ENCODE peak calls at places on chromosomes 2 and 18, in four cellular contexts. A, D, O and F are unnamed samples.

GRCh38 chr2:28652217-28652616 is 99.4 kb upstream of the PPP1CB start:
- DNase-seq in A (peak), D (no peak), O (peak), F (peak)

GRCh38 chr18:13878858-13879257 is 36.5 kb downstream of the MC2R start:
- DNase-seq in A (no peak), D (no peak), O (no peak), F (no peak)

GRCh38 chr2:67032091-67032490 is 365.0 kb upstream of the ETAA1 start:
- DNase-seq in A (peak), D (no peak), O (no peak), F (peak)

GRCh38 chr2:207229161-207229560 is 63.4 kb upstream of the KLF7 start:
- DNase-seq in A (no peak), D (no peak), O (no peak), F (peak)

GRCh38 chr18:64966667-64967066 is 784.1 kb upstream of the CDH7 start:
- DNase-seq in A (no peak), D (no peak), O (no peak), F (no peak)

GRCh38 chr18:40897884-40898283 is 1057.2 kb upstream of the PIK3C3 start:
- DNase-seq in A (no peak), D (no peak), O (no peak), F (no peak)

GRCh38 chr2:171702781-171703556 is 15.7 kb downstream of the DYNC1I2 start:
- DNase-seq in A (peak), D (no peak), O (no peak), F (no peak)

GRCh38 chr2:226352941-226353558 is 446.6 kb downstream of the IRS1 start:
- DNase-seq in A (no peak), D (no peak), O (no peak), F (no peak)

GRCh38 chr2:170840717-170841210 is 24.1 kb downstream of the GAD1 start:
- DNase-seq in A (no peak), D (no peak), O (no peak), F (no peak)

GRCh38 chr2:156189143-156189542 is 143.4 kb downstream of the NR4A2 start:
- DNase-seq in A (no peak), D (no peak), O (no peak), F (no peak)

GRCh38 chr2:38668787-38669479 is 3.0 kb downstream of the GALM start:
- DNase-seq in A (no peak), D (no peak), O (no peak), F (no peak)

GRCh38 chr2:154681741-154682140 is 16.8 kb upstream of the KCNJ3 start:
- DNase-seq in A (no peak), D (no peak), O (no peak), F (no peak)

GRCh38 chr2:234629596-234629995 is 132.7 kb upstream of the ARL4C start:
- DNase-seq in A (no peak), D (no peak), O (no peak), F (no peak)

GRCh38 chr2:41728757-41729338 is 319.0 kb upstream of the PKDCC start:
- DNase-seq in A (peak), D (no peak), O (no peak), F (no peak)

GRCh38 chr2:193837368-193837767 is 1642.6 kb upstream of the TMEFF2 start:
- DNase-seq in A (peak), D (no peak), O (peak), F (peak)

GRCh38 chr18:23703057-23703986 is 14.1 kb downstream of the LAMA3 start:
- DNase-seq in A (peak), D (no peak), O (peak), F (peak)

GRCh38 chr2:138364554-138365162 is 136.9 kb upstream of the SPOPL start:
- DNase-seq in A (peak), D (no peak), O (peak), F (peak)

GRCh38 chr2:101435011-101435862 is 39.7 kb downstream of the RFX8 start:
- DNase-seq in A (peak), D (no peak), O (peak), F (peak)

GRCh38 chr2:140600116-140600515 is 1530.7 kb downstream of the LRP1B start:
- DNase-seq in A (peak), D (no peak), O (peak), F (peak)

GRCh38 chr2:165293439-165294420 is 54.5 kb downstream of the SCN2A start:
- DNase-seq in A (peak), D (peak), O (peak), F (peak)

GRCh38 chr2:23692263-23692662 is 234.7 kb downstream of the ATAD2B start:
- DNase-seq in A (no peak), D (no peak), O (no peak), F (no peak)

GRCh38 chr2:218898109-218898878 is 17.6 kb downstream of the WNT10A start:
- DNase-seq in A (peak), D (no peak), O (peak), F (peak)

GRCh38 chr2:218896501-218897393 is 16.1 kb downstream of the WNT10A start:
- DNase-seq in A (peak), D (no peak), O (no peak), F (peak)

GRCh38 chr2:218895758-218896500 is 15.3 kb downstream of the WNT10A start:
- DNase-seq in A (peak), D (no peak), O (no peak), F (no peak)

GRCh38 chr2:218899147-218899546 is 18.5 kb downstream of the WNT10A start:
- DNase-seq in A (no peak), D (no peak), O (no peak), F (no peak)

GRCh38 chr2:218897394-218898108 is 16.9 kb downstream of the WNT10A start:
- DNase-seq in A (no peak), D (no peak), O (no peak), F (no peak)
- H3K4me3 ChIP-seq in A (no peak), D (peak), O (no peak), F (no peak)

GRCh38 chr18:47032945-47033344 is 2.5 kb downstream of the ELOA2 start:
- DNase-seq in A (no peak), D (no peak), O (no peak), F (no peak)

GRCh38 chr18:47035156-47035671 is at the start of gene ELOA2:
- DNase-seq in A (no peak), D (no peak), O (no peak), F (no peak)

GRCh38 chr18:47036927-47037605 is 1.6 kb upstream of the ELOA2 start:
- DNase-seq in A (no peak), D (no peak), O (no peak), F (no peak)

GRCh38 chr18:47040982-47041381 is 5.6 kb upstream of the ELOA2 start:
- DNase-seq in A (no peak), D (no peak), O (no peak), F (no peak)

DNA sequence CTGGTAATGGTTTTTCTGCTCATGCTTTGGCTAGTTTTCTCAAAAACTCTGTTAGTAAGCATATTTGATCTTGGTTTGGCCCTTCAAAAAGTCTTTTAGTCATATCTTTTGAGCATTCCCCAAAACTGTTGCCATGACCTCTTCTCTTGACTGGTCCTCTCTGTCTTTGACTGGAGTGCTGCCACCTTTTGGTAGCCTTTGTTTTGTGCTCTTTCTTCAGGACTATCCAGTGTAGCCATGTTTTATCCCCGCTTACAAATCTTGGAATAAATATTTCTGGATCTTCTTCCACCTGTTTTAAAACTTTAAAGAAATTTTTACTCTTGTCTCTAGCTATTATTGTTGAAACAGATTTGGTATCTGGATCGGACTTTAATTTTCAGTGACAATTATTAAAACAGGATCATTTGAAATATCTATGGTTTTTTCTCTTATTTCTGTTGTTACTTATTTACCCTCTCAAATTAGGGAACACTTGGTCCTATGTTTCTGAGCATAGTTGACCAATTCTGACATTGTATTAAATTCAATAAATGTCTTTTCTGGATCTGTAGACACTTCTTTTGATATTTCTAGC is 965 bp upstream of the ELOA2 start:
- DNase-seq in A (peak), D (no peak), O (peak), F (peak)
- TF ChIP-seq CTCF in A (peak), D (no peak), O (peak), F (peak)

GRCh38 chr2:161418715-161419337 is 2.7 kb downstream of the TBR1 start:
- DNase-seq in A (no peak), D (no peak), O (peak), F (no peak)

GRCh38 chr2:161416633-161417427 is 733 bp downstream of the TBR1 start:
- DNase-seq in A (no peak), D (no peak), O (no peak), F (no peak)

GRCh38 chr2:161417428-161418274 is 1.6 kb downstream of the TBR1 start:
- DNase-seq in A (no peak), D (no peak), O (no peak), F (no peak)

GRCh38 chr2:161419338-161419965 is 3.4 kb downstream of the TBR1 start:
- DNase-seq in A (no peak), D (no peak), O (no peak), F (no peak)

GRCh38 chr2:161418275-161418714 is 2.2 kb downstream of the TBR1 start:
- DNase-seq in A (no peak), D (no peak), O (peak), F (no peak)
- H3K4me3 ChIP-seq in A (no peak), D (peak), O (no peak), F (no peak)

GRCh38 chr2:167122389-167122788 is 234.1 kb downstream of the XIRP2 start:
- DNase-seq in A (no peak), D (no peak), O (no peak), F (no peak)

GRCh38 chr2:167128130-167128529 is 239.8 kb downstream of the XIRP2 start:
- DNase-seq in A (no peak), D (no peak), O (no peak), F (no peak)

GRCh38 chr2:167126165-167126564 is 237.9 kb downstream of the XIRP2 start:
- DNase-seq in A (no peak), D (no peak), O (no peak), F (no peak)

GRCh38 chr2:167132066-167132465 is 243.8 kb downstream of the XIRP2 start:
- DNase-seq in A (no peak), D (no peak), O (no peak), F (no peak)

DNA sequence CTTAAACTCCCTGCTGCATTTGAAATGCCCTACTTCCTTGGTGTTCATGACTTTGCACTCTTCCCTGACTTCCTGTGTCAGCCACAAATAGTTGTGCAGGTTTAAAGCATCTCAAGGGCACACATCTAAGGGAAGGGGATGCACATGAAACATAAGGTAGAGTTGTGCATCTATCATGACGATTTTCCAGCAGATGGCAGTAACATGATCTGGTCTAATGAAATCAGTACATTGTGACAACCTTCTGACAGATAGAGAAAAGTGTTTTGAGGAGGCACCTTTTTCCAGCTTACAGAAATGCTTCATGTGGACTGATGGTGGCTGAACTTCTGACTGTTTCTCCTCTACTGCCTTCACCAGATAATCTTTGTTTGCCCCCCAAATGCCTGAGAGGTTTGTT is 238.9 kb downstream of the XIRP2 start:
- DNase-seq in A (peak), D (no peak), O (no peak), F (peak)
- TF ChIP-seq CTCF in A (peak), D (no peak), O (peak), F (peak)

GRCh38 chr2:32865399-32866068 is 81.2 kb upstream of the LTBP1 start:
- DNase-seq in A (peak), D (no peak), O (peak), F (peak)
- H3K4me3 ChIP-seq in A (no peak), D (no peak), O (no peak), F (no peak)

DNA sequence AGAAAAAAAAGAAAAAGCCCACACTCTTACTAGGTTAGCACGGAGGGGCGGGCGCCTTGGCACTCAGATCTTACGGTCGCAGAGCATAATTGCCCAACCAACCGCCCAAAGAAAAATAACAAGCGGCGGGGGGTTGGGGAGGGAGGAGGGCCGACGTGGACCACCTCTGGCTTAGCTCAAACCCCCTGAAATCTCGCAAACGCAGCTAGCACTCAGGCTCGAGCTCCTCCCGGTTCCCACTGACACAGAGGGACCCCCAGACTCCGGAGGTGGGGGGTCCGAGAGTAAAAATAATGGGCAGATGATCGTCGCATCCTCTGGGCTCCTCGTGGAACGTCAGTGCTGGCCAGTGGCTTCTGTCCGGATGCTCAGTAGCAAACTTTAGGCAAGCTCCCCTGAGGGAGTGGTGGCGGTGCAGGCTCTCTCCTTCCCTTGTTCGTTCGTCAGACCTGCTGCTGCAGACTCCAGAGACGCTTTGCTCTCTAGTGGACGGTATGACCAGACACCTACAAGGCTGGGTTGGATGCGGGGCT is 12.0 kb downstream of the CATIP start:
- DNase-seq in A (peak), D (peak), O (no peak), F (peak)
- TF ChIP-seq CTCF in A (peak), D (no peak), O (no peak), F (no peak)

DNA sequence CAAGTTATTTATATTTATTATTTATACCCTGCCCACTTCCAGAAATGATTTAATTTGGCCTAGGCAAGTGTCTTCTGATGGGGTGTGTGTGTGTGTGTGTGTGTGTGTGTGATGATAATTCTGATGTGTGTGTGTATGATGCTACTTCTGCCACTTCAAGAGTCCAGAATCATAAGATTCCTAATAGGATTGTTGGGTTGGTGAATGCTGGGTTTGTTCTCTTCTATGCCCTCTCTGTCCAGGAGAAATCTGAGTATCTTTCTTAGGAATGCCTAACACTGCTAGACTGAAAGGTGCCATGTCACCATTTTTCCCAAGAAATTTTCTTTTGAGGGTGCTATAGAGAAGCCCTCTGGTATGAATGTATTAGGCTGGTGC is 122.5 kb downstream of the SPTBN1 start:
- DNase-seq in A (no peak), D (no peak), O (no peak), F (no peak)
- H3K4me3 ChIP-seq in A (no peak), D (no peak), O (no peak), F (no peak)

GRCh38 chr2:33412920-33413319 is 63.5 kb upstream of the RASGRP3 start:
- DNase-seq in A (peak), D (no peak), O (peak), F (peak)
- TF ChIP-seq CTCF in A (peak), D (no peak), O (peak), F (peak)